ENCODE peak calls at places on chromosomes 6 and 20, in eight cellular contexts. One of them, this sample, is unnamed. For H3K4me1 and H3K36me3, the result is how much of the 10 kb centered on the place peaks cover.

GRCh38 chr6:167714166-167714565 is 112.5 kb upstream of the AFDN start:
- DNase-seq in GM23248: no peak
- DNase-seq in sigmoid colon: no peak
- DNase-seq in mesendoderm: no peak
- DNase-seq in SJSA1: no peak
- DNase-seq in H1: no peak
- DNase-seq in OCI-LY7: no peak
- DNase-seq in CD4-positive, CD25-positive, alpha-beta regulatory T cell: no peak
- DNase-seq in this sample: no peak

GRCh38 chr20:59784365-59785117 is 148.9 kb downstream of the SYCP2 start:
- DNase-seq in sigmoid colon: peak
- DNase-seq in SJSA1: peak
- DNase-seq in OCI-LY7: no peak
- DNase-seq in CD4-positive, CD25-positive, alpha-beta regulatory T cell: no peak
- DNase-seq in mesendoderm: no peak
- DNase-seq in GM23248: no peak
- DNase-seq in H1: no peak
- DNase-seq in this sample: no peak

GRCh38 chr20:34143951-34144350 is 31.9 kb upstream of the EIF2S2 start:
- DNase-seq in mesendoderm: no peak
- DNase-seq in sigmoid colon: no peak
- DNase-seq in GM23248: peak
- DNase-seq in H1: no peak
- DNase-seq in CD4-positive, CD25-positive, alpha-beta regulatory T cell: no peak
- DNase-seq in SJSA1: no peak
- DNase-seq in OCI-LY7: no peak
- DNase-seq in this sample: no peak

GRCh38 chr6:142695016-142695415 is 250.0 kb downstream of the HIVEP2 start:
- DNase-seq in H1: no peak
- DNase-seq in OCI-LY7: no peak
- DNase-seq in SJSA1: no peak
- DNase-seq in GM23248: no peak
- DNase-seq in CD4-positive, CD25-positive, alpha-beta regulatory T cell: no peak
- DNase-seq in sigmoid colon: no peak
- DNase-seq in mesendoderm: no peak
- DNase-seq in this sample: no peak

GRCh38 chr6:24520929-24521546 is 26.3 kb downstream of the ALDH5A1 start:
- DNase-seq in sigmoid colon: no peak
- DNase-seq in GM23248: peak
- DNase-seq in H1: peak
- DNase-seq in OCI-LY7: peak
- DNase-seq in CD4-positive, CD25-positive, alpha-beta regulatory T cell: peak
- DNase-seq in mesendoderm: peak
- DNase-seq in SJSA1: peak
- DNase-seq in this sample: peak

GRCh38 chr6:28922004-28922840 is 1.6 kb downstream of the TRIM27 start:
- DNase-seq in H1: no peak
- DNase-seq in OCI-LY7: no peak
- DNase-seq in sigmoid colon: no peak
- DNase-seq in CD4-positive, CD25-positive, alpha-beta regulatory T cell: peak
- DNase-seq in mesendoderm: peak
- DNase-seq in SJSA1: no peak
- DNase-seq in GM23248: peak
- DNase-seq in this sample: no peak

GRCh38 chr6:92911301-92911700 is 508.1 kb downstream of the EPHA7 start:
- DNase-seq in GM23248: no peak
- DNase-seq in CD4-positive, CD25-positive, alpha-beta regulatory T cell: no peak
- DNase-seq in sigmoid colon: no peak
- DNase-seq in SJSA1: no peak
- DNase-seq in mesendoderm: no peak
- DNase-seq in H1: no peak
- DNase-seq in OCI-LY7: peak
- DNase-seq in this sample: no peak

GRCh38 chr6:107846262-107846795 is 22.2 kb upstream of the SCML4 start:
- DNase-seq in mesendoderm: no peak
- DNase-seq in sigmoid colon: no peak
- DNase-seq in SJSA1: no peak
- DNase-seq in H1: peak
- DNase-seq in CD4-positive, CD25-positive, alpha-beta regulatory T cell: no peak
- DNase-seq in OCI-LY7: no peak
- DNase-seq in GM23248: no peak
- DNase-seq in this sample: no peak

GRCh38 chr20:1224205-1224604 is 1.6 kb upstream of the RAD21L1 start:
- DNase-seq in mesendoderm: no peak
- DNase-seq in GM23248: no peak
- DNase-seq in OCI-LY7: no peak
- DNase-seq in CD4-positive, CD25-positive, alpha-beta regulatory T cell: no peak
- DNase-seq in sigmoid colon: no peak
- DNase-seq in H1: no peak
- DNase-seq in SJSA1: no peak
- DNase-seq in this sample: no peak

GRCh38 chr6:10194816-10195639 is 219.8 kb downstream of the TFAP2A start:
- DNase-seq in sigmoid colon: no peak
- DNase-seq in GM23248: no peak
- DNase-seq in CD4-positive, CD25-positive, alpha-beta regulatory T cell: no peak
- DNase-seq in SJSA1: peak
- DNase-seq in OCI-LY7: no peak
- DNase-seq in mesendoderm: no peak
- DNase-seq in H1: no peak
- DNase-seq in this sample: no peak

DNA sequence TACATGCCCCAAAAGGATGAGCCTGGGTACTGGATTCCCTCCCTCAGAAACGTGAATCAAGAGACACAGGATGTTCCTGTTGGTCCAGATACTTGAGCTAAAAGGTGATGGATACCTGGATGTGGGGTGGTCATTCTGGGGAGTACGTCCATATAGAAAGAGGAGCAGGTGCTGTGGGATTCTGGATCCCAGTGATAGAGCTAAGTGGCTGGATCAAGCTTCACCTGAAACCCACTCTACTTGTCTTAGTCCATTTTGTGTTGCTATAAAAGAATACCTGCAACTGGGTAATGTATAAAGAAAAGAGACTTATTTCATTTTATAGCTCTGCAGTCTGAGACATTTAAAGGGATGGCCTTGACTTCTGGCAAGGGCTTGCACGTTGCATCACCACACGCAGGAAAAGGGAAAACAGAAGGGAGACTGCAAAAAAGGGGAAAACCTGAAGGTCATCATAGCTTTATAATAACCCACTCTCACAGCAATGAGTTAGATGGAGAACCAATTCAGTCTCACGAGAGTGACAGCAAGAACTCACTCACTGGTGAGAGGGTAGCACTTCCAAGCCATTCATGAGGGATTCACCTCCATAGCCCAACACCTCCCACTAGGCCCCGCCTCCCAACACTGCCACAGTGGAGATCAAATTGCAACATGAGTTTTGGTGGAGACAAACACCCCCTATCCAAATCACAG is 31.2 kb downstream of the RIPOR3 start:
- DNase-seq in GM23248: no peak
- DNase-seq in H1: no peak
- DNase-seq in CD4-positive, CD25-positive, alpha-beta regulatory T cell: no peak
- DNase-seq in OCI-LY7: no peak
- DNase-seq in SJSA1: no peak
- DNase-seq in sigmoid colon: no peak
- DNase-seq in mesendoderm: no peak
- DNase-seq in this sample: no peak
- H3K27ac ChIP-seq in GM23248: no peak
- H3K27ac ChIP-seq in H1: no peak
- H3K27ac ChIP-seq in CD4-positive, CD25-positive, alpha-beta regulatory T cell: no peak
- H3K27ac ChIP-seq in OCI-LY7: no peak
- H3K27ac ChIP-seq in SJSA1: no peak
- H3K27ac ChIP-seq in sigmoid colon: peak
- H3K27ac ChIP-seq in mesendoderm: no peak
- H3K27ac ChIP-seq in this sample: no peak

DNA sequence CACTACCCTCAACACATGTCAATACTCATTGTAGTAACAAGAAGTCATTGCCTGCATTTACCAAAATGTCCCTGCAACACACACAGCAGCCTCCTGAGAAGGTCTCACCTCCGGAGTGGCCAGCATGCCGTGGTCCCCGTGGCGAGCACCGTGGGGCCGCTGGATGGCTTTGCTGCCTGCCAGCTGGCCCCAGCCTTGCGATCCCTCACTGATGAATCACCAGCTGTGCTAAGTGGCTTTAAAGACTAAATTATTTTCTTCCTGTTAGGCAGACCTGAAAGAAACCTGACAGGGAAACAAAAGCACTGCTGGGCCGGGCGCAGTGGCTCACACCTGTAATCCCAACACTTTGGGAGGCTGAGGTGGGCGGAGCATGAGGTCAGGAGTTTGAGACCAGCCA is 306.7 kb downstream of the CDH4 start:
- DNase-seq in sigmoid colon: no peak
- DNase-seq in mesendoderm: peak
- DNase-seq in CD4-positive, CD25-positive, alpha-beta regulatory T cell: no peak
- DNase-seq in SJSA1: no peak
- DNase-seq in OCI-LY7: no peak
- DNase-seq in GM23248: peak
- DNase-seq in H1: no peak
- DNase-seq in this sample: no peak
- H3K4me1 ChIP-seq in sigmoid colon: under half
- H3K4me1 ChIP-seq in mesendoderm: under half
- H3K4me1 ChIP-seq in CD4-positive, CD25-positive, alpha-beta regulatory T cell: under half
- H3K4me1 ChIP-seq in SJSA1: under half
- H3K4me1 ChIP-seq in OCI-LY7: under half
- H3K4me1 ChIP-seq in GM23248: under half
- H3K4me1 ChIP-seq in H1: under half
- H3K4me1 ChIP-seq in this sample: under half

GRCh38 chr6:43026365-43026764 is 4.9 kb downstream of the RRP36 start:
- DNase-seq in GM23248: no peak
- DNase-seq in H1: no peak
- DNase-seq in mesendoderm: no peak
- DNase-seq in sigmoid colon: no peak
- DNase-seq in CD4-positive, CD25-positive, alpha-beta regulatory T cell: no peak
- DNase-seq in OCI-LY7: no peak
- DNase-seq in SJSA1: no peak
- DNase-seq in this sample: no peak
- H3K36me3 ChIP-seq in GM23248: half or more
- H3K36me3 ChIP-seq in H1: under half
- H3K36me3 ChIP-seq in mesendoderm: under half
- H3K36me3 ChIP-seq in sigmoid colon: half or more
- H3K36me3 ChIP-seq in CD4-positive, CD25-positive, alpha-beta regulatory T cell: half or more
- H3K36me3 ChIP-seq in OCI-LY7: half or more
- H3K36me3 ChIP-seq in SJSA1: half or more
- H3K36me3 ChIP-seq in this sample: half or more

DNA sequence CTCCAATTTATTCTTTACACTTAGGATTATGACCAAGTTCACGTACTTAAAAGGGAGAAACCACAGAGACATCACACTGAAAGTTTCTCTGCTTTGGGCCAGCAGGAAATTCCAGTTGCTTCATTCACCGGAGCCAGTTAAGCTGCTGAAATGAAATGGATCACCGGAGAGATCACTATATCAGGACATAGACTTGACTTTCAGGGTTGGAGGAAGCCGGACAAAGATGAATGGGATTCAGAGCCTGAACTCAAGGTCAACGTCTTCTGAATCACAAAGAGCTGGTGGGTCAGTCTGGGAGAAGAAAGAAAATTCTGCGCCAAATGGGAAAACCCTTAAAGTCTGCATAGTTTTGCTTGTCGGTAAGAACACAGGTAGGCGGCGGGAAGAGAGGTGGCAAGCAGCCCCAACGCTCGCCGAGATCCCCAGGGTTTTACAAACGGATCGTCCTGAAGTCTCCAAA is 81.9 kb upstream of the CCDC28A start:
- DNase-seq in mesendoderm: peak
- DNase-seq in GM23248: peak
- DNase-seq in H1: no peak
- DNase-seq in SJSA1: no peak
- DNase-seq in sigmoid colon: no peak
- DNase-seq in CD4-positive, CD25-positive, alpha-beta regulatory T cell: no peak
- DNase-seq in OCI-LY7: no peak
- DNase-seq in this sample: no peak
- H3K27ac ChIP-seq in mesendoderm: no peak
- H3K27ac ChIP-seq in GM23248: peak
- H3K27ac ChIP-seq in H1: no peak
- H3K27ac ChIP-seq in SJSA1: no peak
- H3K27ac ChIP-seq in sigmoid colon: no peak
- H3K27ac ChIP-seq in CD4-positive, CD25-positive, alpha-beta regulatory T cell: no peak
- H3K27ac ChIP-seq in OCI-LY7: no peak
- H3K27ac ChIP-seq in this sample: peak

DNA sequence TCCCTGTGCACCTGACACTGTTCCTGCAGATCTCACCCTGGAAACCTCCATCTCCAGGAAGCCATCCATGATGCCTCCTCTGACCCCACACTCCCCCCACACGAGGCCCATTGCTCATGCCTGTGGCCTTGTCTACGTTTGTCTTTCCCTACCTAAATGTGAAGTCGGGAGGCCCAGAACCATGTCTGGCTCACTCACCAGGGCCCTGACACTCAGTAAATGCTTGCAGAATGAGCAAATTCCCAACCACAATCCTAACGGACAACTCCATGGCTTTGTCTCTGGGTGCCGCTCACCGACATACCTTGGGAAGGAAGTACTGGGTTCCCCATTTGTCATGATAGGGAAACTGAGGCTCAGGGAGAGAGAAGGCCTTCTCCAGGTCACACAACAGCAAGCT is 7.3 kb downstream of the PEDS1 start:
- DNase-seq in sigmoid colon: no peak
- DNase-seq in CD4-positive, CD25-positive, alpha-beta regulatory T cell: no peak
- DNase-seq in SJSA1: no peak
- DNase-seq in GM23248: no peak
- DNase-seq in mesendoderm: no peak
- DNase-seq in OCI-LY7: no peak
- DNase-seq in H1: no peak
- DNase-seq in this sample: no peak
- H3K4me1 ChIP-seq in sigmoid colon: under half
- H3K4me1 ChIP-seq in CD4-positive, CD25-positive, alpha-beta regulatory T cell: under half
- H3K4me1 ChIP-seq in SJSA1: under half
- H3K4me1 ChIP-seq in GM23248: under half
- H3K4me1 ChIP-seq in mesendoderm: under half
- H3K4me1 ChIP-seq in OCI-LY7: under half
- H3K4me1 ChIP-seq in H1: under half
- H3K4me1 ChIP-seq in this sample: half or more